ENCODE peak calls at places on chromosomes 2 and 18, in six cellular contexts. J is iris pigment epithelial cell; P is Daoy; V is tibial artery; A is stimulated activated CD4-positive, alpha-beta T cell treated with anti-CD3 and anti-CD28 coated beads, Interleukin-2, amount 100 ng/mL, for 48 hours; E is epithelial cell of esophagus. M is an unnamed sample.
A peak's percentile ranks its signal among the peaks of the same experiment; 100 is the strongest.

GRCh38 chr2:235793163-235793752 is 299.4 kb downstream of the AGAP1 start:
- DNase-seq in P (no peak), E (peak; percentile 79), J (peak; percentile 15), A (no peak), V (no peak), M (no peak)

GRCh38 chr2:204495381-204495780 is 49.9 kb upstream of the PARD3B start:
- DNase-seq in P (no peak), V (no peak), J (no peak), E (no peak), A (no peak), M (no peak)

GRCh38 chr2:225995788-225996476 is 596.4 kb downstream of the NYAP2 start:
- DNase-seq in V (no peak), E (peak; percentile 6), J (peak; percentile 78), P (peak; percentile 73), A (no peak), M (no peak)

GRCh38 chr2:98763209-98763951 is 32.4 kb upstream of the MGAT4A start:
- DNase-seq in E (no peak), P (no peak), J (no peak), V (no peak), A (no peak), M (no peak)

GRCh38 chr18:79392226-79392625 is 3.5 kb upstream of the NFATC1 start:
- DNase-seq in P (no peak), E (no peak), V (no peak), J (no peak), A (no peak), M (no peak)

GRCh38 chr18:13271512-13271911 is 53.0 kb downstream of the LDLRAD4 start:
- DNase-seq in P (no peak), V (no peak), A (no peak), E (no peak), J (no peak), M (no peak)

GRCh38 chr2:29304399-29304798 is 189.2 kb downstream of the CLIP4 start:
- DNase-seq in A (no peak), E (no peak), P (peak; percentile 43), V (no peak), J (peak; percentile 18), M (no peak)

GRCh38 chr2:108377815-108378630 is at the start of gene SULT1C4:
- DNase-seq in A (no peak), P (no peak), E (no peak), V (peak; percentile 32), J (peak; percentile 35), M (no peak)

GRCh38 chr18:1513519-1513918 is 608.8 kb downstream of the ADCYAP1 start:
- DNase-seq in P (no peak), A (no peak), J (peak; percentile 9), E (no peak), V (no peak), M (no peak)

GRCh38 chr2:218008060-218009040 is 5.6 kb upstream of the TNS1 start:
- DNase-seq in J (peak; percentile 63), E (no peak), P (peak; percentile 50), A (no peak), V (no peak), M (no peak)

GRCh38 chr18:6714027-6714426 is 15.5 kb upstream of the ARHGAP28 start:
- DNase-seq in J (no peak), A (no peak), P (no peak), E (no peak), V (no peak), M (no peak)

GRCh38 chr2:27306657-27307544 is 1.3 kb downstream of the UCN start:
- DNase-seq in P (peak; percentile 39), J (no peak), V (no peak), A (peak; percentile 27), E (no peak), M (peak; percentile 63)

GRCh38 chr2:156585457-156585856 is 149.3 kb downstream of the GPD2 start:
- DNase-seq in P (no peak), E (no peak), J (no peak), A (no peak), V (no peak), M (no peak)

GRCh38 chr2:192438239-192438638 is 243.5 kb upstream of the TMEFF2 start:
- DNase-seq in E (no peak), A (no peak), P (no peak), J (no peak), V (no peak), M (no peak)